ENCODE peak calls at places on chromosomes 16 and 17, in six cellular contexts. One of them, this sample, is unnamed.

GRCh38 chr16:89858973-89859808 is 14.2 kb upstream of the TCF25 start:
- ATAC-seq in HepG2: no peak
- ATAC-seq in GM12878: no peak
- ATAC-seq in A549: no peak
- ATAC-seq in upper lobe of left lung: no peak
- ATAC-seq in K562: no peak
- ATAC-seq in this sample: no peak

GRCh38 chr17:50731575-50732460 is 12.4 kb downstream of the LUC7L3 start:
- ATAC-seq in HepG2: no peak
- ATAC-seq in GM12878: peak
- ATAC-seq in A549: peak
- ATAC-seq in upper lobe of left lung: no peak
- ATAC-seq in K562: peak
- ATAC-seq in this sample: no peak

GRCh38 chr16:15583526-15583925 is 59.4 kb downstream of the MARF1 start:
- ATAC-seq in HepG2: no peak
- ATAC-seq in GM12878: no peak
- ATAC-seq in A549: no peak
- ATAC-seq in upper lobe of left lung: no peak
- ATAC-seq in K562: no peak
- ATAC-seq in this sample: no peak

GRCh38 chr16:30166202-30166902 is 17.1 kb upstream of the CORO1A start:
- ATAC-seq in HepG2: no peak
- ATAC-seq in GM12878: peak
- ATAC-seq in A549: no peak
- ATAC-seq in upper lobe of left lung: peak
- ATAC-seq in K562: no peak
- ATAC-seq in this sample: peak

GRCh38 chr16:15874745-15875314 is 13.6 kb downstream of the CEP20 start:
- ATAC-seq in HepG2: peak
- ATAC-seq in GM12878: peak
- ATAC-seq in A549: peak
- ATAC-seq in upper lobe of left lung: no peak
- ATAC-seq in K562: peak
- ATAC-seq in this sample: peak

GRCh38 chr17:47745037-47745380 is 12.0 kb downstream of the TBX21 start:
- ATAC-seq in HepG2: peak
- ATAC-seq in GM12878: no peak
- ATAC-seq in A549: no peak
- ATAC-seq in upper lobe of left lung: no peak
- ATAC-seq in K562: peak
- ATAC-seq in this sample: no peak

GRCh38 chr16:27235055-27235937 is 32.0 kb downstream of the KDM8 start:
- ATAC-seq in HepG2: peak
- ATAC-seq in GM12878: peak
- ATAC-seq in A549: peak
- ATAC-seq in upper lobe of left lung: peak
- ATAC-seq in K562: peak
- ATAC-seq in this sample: peak

GRCh38 chr16:89360760-89361435 is 129.5 kb downstream of the ANKRD11 start:
- ATAC-seq in HepG2: no peak
- ATAC-seq in GM12878: peak
- ATAC-seq in A549: no peak
- ATAC-seq in upper lobe of left lung: peak
- ATAC-seq in K562: no peak
- ATAC-seq in this sample: no peak

GRCh38 chr17:8345052-8345690 is 5.5 kb downstream of the ODF4 start:
- ATAC-seq in HepG2: peak
- ATAC-seq in GM12878: peak
- ATAC-seq in A549: peak
- ATAC-seq in upper lobe of left lung: peak
- ATAC-seq in K562: no peak
- ATAC-seq in this sample: no peak

GRCh38 chr17:66406701-66407644 is 104.6 kb downstream of the PRKCA start:
- ATAC-seq in HepG2: no peak
- ATAC-seq in GM12878: no peak
- ATAC-seq in A549: no peak
- ATAC-seq in upper lobe of left lung: no peak
- ATAC-seq in K562: peak
- ATAC-seq in this sample: no peak

GRCh38 chr17:8237175-8237574 is 10.7 kb downstream of the CTC1 start:
- ATAC-seq in HepG2: no peak
- ATAC-seq in GM12878: no peak
- ATAC-seq in A549: no peak
- ATAC-seq in upper lobe of left lung: no peak
- ATAC-seq in K562: peak
- ATAC-seq in this sample: no peak

GRCh38 chr17:8674344-8675305 is 44.1 kb upstream of the MYH10 start:
- ATAC-seq in HepG2: no peak
- ATAC-seq in GM12878: no peak
- ATAC-seq in A549: peak
- ATAC-seq in upper lobe of left lung: peak
- ATAC-seq in K562: no peak
- ATAC-seq in this sample: peak

GRCh38 chr17:16419074-16419928 is 3.9 kb downstream of the TRPV2 start:
- ATAC-seq in HepG2: peak
- ATAC-seq in GM12878: peak
- ATAC-seq in A549: peak
- ATAC-seq in upper lobe of left lung: no peak
- ATAC-seq in K562: peak
- ATAC-seq in this sample: peak

GRCh38 chr17:40870136-40870535 is 3.1 kb upstream of the KRT12 start:
- ATAC-seq in HepG2: no peak
- ATAC-seq in GM12878: no peak
- ATAC-seq in A549: no peak
- ATAC-seq in upper lobe of left lung: no peak
- ATAC-seq in K562: no peak
- ATAC-seq in this sample: no peak

GRCh38 chr16:11639925-11640899 is 28.0 kb upstream of the SNN start:
- ATAC-seq in HepG2: peak
- ATAC-seq in GM12878: peak
- ATAC-seq in A549: peak
- ATAC-seq in upper lobe of left lung: peak
- ATAC-seq in K562: peak
- ATAC-seq in this sample: peak

GRCh38 chr16:59593256-59593655 is 859.1 kb upstream of the GOT2 start:
- ATAC-seq in HepG2: no peak
- ATAC-seq in GM12878: no peak
- ATAC-seq in A549: peak
- ATAC-seq in upper lobe of left lung: no peak
- ATAC-seq in K562: no peak
- ATAC-seq in this sample: no peak

GRCh38 chr17:47720754-47721533 is 12.1 kb upstream of the TBX21 start:
- ATAC-seq in HepG2: no peak
- ATAC-seq in GM12878: peak
- ATAC-seq in A549: no peak
- ATAC-seq in upper lobe of left lung: no peak
- ATAC-seq in K562: no peak
- ATAC-seq in this sample: peak

GRCh38 chr16:87092958-87093357 is 224.2 kb downstream of the C16orf95 start:
- ATAC-seq in HepG2: no peak
- ATAC-seq in GM12878: no peak
- ATAC-seq in A549: no peak
- ATAC-seq in upper lobe of left lung: peak
- ATAC-seq in K562: no peak
- ATAC-seq in this sample: no peak

GRCh38 chr16:89749637-89750036 is 28.3 kb downstream of the ZNF276 start:
- ATAC-seq in HepG2: no peak
- ATAC-seq in GM12878: no peak
- ATAC-seq in A549: no peak
- ATAC-seq in upper lobe of left lung: peak
- ATAC-seq in K562: no peak
- ATAC-seq in this sample: no peak

GRCh38 chr17:40535924-40536717 is 29.2 kb downstream of the CCR7 start:
- ATAC-seq in HepG2: no peak
- ATAC-seq in GM12878: no peak
- ATAC-seq in A549: no peak
- ATAC-seq in upper lobe of left lung: peak
- ATAC-seq in K562: peak
- ATAC-seq in this sample: peak

GRCh38 chr16:35746963-35747657 is 2287.7 kb downstream of the TP53TG3F start:
- ATAC-seq in HepG2: no peak
- ATAC-seq in GM12878: no peak
- ATAC-seq in A549: no peak
- ATAC-seq in upper lobe of left lung: no peak
- ATAC-seq in K562: no peak
- ATAC-seq in this sample: no peak

GRCh38 chr16:89345663-89346150 is 128.2 kb downstream of the ZNF778 start:
- ATAC-seq in HepG2: peak
- ATAC-seq in GM12878: no peak
- ATAC-seq in A549: no peak
- ATAC-seq in upper lobe of left lung: peak
- ATAC-seq in K562: no peak
- ATAC-seq in this sample: no peak

GRCh38 chr17:38428643-38429371 is 543 bp downstream of the ARHGAP23 start:
- ATAC-seq in HepG2: peak
- ATAC-seq in GM12878: peak
- ATAC-seq in A549: peak
- ATAC-seq in upper lobe of left lung: peak
- ATAC-seq in K562: no peak
- ATAC-seq in this sample: peak

DNA sequence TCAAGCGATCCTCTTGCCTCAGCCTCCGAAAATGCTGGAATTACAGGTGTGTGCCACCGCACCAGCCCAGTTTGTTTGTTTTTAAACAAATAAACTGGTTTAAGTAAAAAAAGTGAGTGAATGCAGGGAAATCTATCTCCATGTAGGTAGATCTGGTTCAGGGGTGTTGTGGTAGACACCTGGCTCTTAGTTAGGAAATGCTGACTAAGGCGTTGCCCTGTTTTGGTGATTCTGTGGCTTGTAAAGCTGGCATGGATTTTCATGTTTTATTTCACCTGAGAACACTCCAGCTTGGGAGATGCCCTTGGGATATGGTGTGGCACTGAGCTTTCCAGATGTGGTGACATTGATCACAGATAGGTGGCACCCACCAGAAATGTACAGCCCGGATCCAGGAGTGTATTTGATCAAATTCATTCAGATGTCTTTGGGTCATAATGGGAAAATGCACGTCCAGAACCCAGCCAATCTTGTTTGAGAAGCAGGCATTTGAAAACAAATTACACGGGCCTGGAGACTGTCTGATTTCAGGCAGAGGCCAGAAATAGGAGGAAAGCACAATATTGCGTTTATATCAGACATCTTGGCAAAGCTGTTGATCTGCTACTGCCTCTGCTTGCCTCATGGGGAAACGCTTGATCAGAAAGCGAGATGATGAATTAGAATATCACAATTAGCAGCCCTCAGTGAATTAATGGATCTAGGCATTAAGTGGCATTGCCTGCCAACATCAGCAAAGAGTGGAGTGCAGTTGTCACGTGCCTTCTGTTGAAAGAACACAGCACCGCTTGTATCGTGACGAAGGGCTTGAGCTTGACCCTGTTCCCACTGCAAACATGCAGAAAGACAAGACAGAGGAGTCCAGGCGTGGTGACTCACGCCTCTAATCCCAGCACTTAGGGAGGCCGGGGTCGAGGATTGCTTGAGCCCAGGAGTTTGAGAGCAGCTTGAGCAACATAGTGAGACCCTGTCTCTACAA is 7.3 kb upstream of the IL34 start:
- ATAC-seq in HepG2: peak
- ATAC-seq in GM12878: no peak
- ATAC-seq in A549: peak
- ATAC-seq in upper lobe of left lung: peak
- ATAC-seq in K562: peak
- ATAC-seq in this sample: peak
- TF ChIP-seq EP300 in HepG2: no peak
- TF ChIP-seq EP300 in GM12878: no peak
- TF ChIP-seq EP300 in A549: no peak
- TF ChIP-seq EP300 in upper lobe of left lung: no peak
- TF ChIP-seq EP300 in K562: no peak
- TF ChIP-seq EP300 in this sample: no peak

GRCh38 chr17:7234100-7235012 is at the start of gene DVL2:
- ATAC-seq in HepG2: peak
- ATAC-seq in GM12878: peak
- ATAC-seq in A549: peak
- ATAC-seq in upper lobe of left lung: peak
- ATAC-seq in K562: peak
- ATAC-seq in this sample: peak
- TF ChIP-seq EP300 in HepG2: peak
- TF ChIP-seq EP300 in GM12878: no peak
- TF ChIP-seq EP300 in A549: no peak
- TF ChIP-seq EP300 in upper lobe of left lung: no peak
- TF ChIP-seq EP300 in K562: peak
- TF ChIP-seq EP300 in this sample: no peak

GRCh38 chr17:78357177-78357586 is 2.7 kb downstream of the SOCS3 start:
- ATAC-seq in HepG2: no peak
- ATAC-seq in GM12878: peak
- ATAC-seq in A549: no peak
- ATAC-seq in upper lobe of left lung: no peak
- ATAC-seq in K562: no peak
- ATAC-seq in this sample: no peak

GRCh38 chr17:78355045-78355641 is 4.7 kb downstream of the SOCS3 start:
- ATAC-seq in HepG2: no peak
- ATAC-seq in GM12878: peak
- ATAC-seq in A549: no peak
- ATAC-seq in upper lobe of left lung: no peak
- ATAC-seq in K562: no peak
- ATAC-seq in this sample: no peak

GRCh38 chr17:78355701-78356100 is 4.2 kb downstream of the SOCS3 start:
- ATAC-seq in HepG2: no peak
- ATAC-seq in GM12878: no peak
- ATAC-seq in A549: no peak
- ATAC-seq in upper lobe of left lung: no peak
- ATAC-seq in K562: no peak
- ATAC-seq in this sample: no peak

GRCh38 chr17:78357687-78358537 is 2.0 kb downstream of the SOCS3 start:
- ATAC-seq in HepG2: no peak
- ATAC-seq in GM12878: no peak
- ATAC-seq in A549: no peak
- ATAC-seq in upper lobe of left lung: no peak
- ATAC-seq in K562: no peak
- ATAC-seq in this sample: no peak

DNA sequence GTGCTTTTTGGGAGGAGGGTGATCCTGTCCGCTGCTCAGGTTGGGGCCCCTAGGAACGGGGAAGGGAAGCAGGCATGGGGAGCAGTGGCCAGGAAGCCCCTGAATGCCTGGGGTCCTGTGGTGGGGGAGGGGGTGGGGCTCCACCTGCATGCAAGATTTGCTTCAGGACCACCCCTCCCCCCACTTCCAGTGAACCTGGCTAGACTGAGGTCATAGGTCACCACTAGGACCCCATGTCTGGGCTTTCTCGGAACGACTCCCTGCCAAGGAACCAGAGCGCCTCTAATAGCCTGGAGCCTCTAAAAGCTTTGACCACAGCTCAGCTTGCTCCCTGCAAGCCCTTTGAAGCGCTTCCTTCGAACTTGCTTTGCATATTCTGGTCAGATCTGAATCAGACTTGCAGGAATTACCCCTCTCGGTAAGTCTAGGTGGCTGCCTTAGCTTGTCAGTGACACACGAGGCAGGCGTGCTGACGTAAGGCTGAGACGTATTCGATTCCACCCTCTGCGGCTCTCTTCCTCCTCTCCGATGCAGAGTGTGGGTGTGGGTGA is 3.6 kb downstream of the SOCS3 start:
- ATAC-seq in HepG2: no peak
- ATAC-seq in GM12878: peak
- ATAC-seq in A549: no peak
- ATAC-seq in upper lobe of left lung: no peak
- ATAC-seq in K562: peak
- ATAC-seq in this sample: no peak
- TF ChIP-seq EP300 in HepG2: no peak
- TF ChIP-seq EP300 in GM12878: peak
- TF ChIP-seq EP300 in A549: no peak
- TF ChIP-seq EP300 in upper lobe of left lung: no peak
- TF ChIP-seq EP300 in K562: no peak
- TF ChIP-seq EP300 in this sample: no peak

GRCh38 chr17:12365805-12366204 is 299.9 kb upstream of the MYOCD start:
- ATAC-seq in HepG2: no peak
- ATAC-seq in GM12878: no peak
- ATAC-seq in A549: peak
- ATAC-seq in upper lobe of left lung: no peak
- ATAC-seq in K562: no peak
- ATAC-seq in this sample: peak
- TF ChIP-seq EP300 in HepG2: no peak
- TF ChIP-seq EP300 in GM12878: no peak
- TF ChIP-seq EP300 in A549: no peak
- TF ChIP-seq EP300 in upper lobe of left lung: no peak
- TF ChIP-seq EP300 in K562: no peak
- TF ChIP-seq EP300 in this sample: no peak